ENCODE peak calls at places on chromosomes 1 and 21, in eight cellular contexts. L is T-helper 2 cell; Q is COR-L47; F is activated CD4-positive, alpha-beta T cell treated with anti-CD3 and anti-CD28 coated beads, Interleukin-2, amount 50 U/mL, for 1 hour; X is brain microvascular endothelial cell; V is NCI-H1105 treated with DMSO at 0.1 percent for 48 hours; A is AG04449; D is activated CD4-positive, CD25-positive, alpha-beta regulatory T cell treated with anti-CD3 and anti-CD28 coated beads, Interleukin-2, amount 50 U/mL, for 72 hours. G is an unnamed sample.

GRCh38 chr1:226875641-226876295 is 5.4 kb downstream of the PSEN2 start:
- DNase-seq in L (no peak), Q (no peak), F (no peak), X (peak), V (peak), A (no peak), D (no peak), G (no peak)

GRCh38 chr21:42737969-42738590 is 84.7 kb downstream of the PDE9A start:
- DNase-seq in L (no peak), Q (no peak), F (peak), X (no peak), V (no peak), A (no peak), D (no peak), G (peak)

GRCh38 chr1:12636098-12636950 is 7.6 kb upstream of the AADACL4 start:
- DNase-seq in L (no peak), Q (no peak), F (no peak), X (peak), V (no peak), A (no peak), D (no peak), G (no peak)

GRCh38 chr1:177838910-177839309 is 130.9 kb downstream of the SEC16B start:
- DNase-seq in L (no peak), Q (no peak), F (no peak), X (no peak), V (no peak), A (no peak), D (no peak), G (no peak)

GRCh38 chr1:107486365-107486764 is 345.5 kb downstream of the NTNG1 start:
- DNase-seq in L (no peak), Q (peak), F (no peak), X (no peak), V (no peak), A (no peak), D (no peak), G (no peak)

GRCh38 chr1:178625695-178626094 is 99.3 kb upstream of the RALGPS2 start:
- DNase-seq in L (no peak), Q (no peak), F (no peak), X (no peak), V (no peak), A (no peak), D (no peak), G (no peak)

GRCh38 chr1:28447674-28448073 is 58.2 kb upstream of the RCC1 start:
- DNase-seq in L (no peak), Q (no peak), F (no peak), X (no peak), V (no peak), A (no peak), D (no peak), G (no peak)

GRCh38 chr1:173570370-173571030 is 32.4 kb downstream of the SLC9C2 start:
- DNase-seq in L (no peak), Q (no peak), F (no peak), X (no peak), V (no peak), A (no peak), D (no peak), G (no peak)

GRCh38 chr1:89701746-89702241 is 68.9 kb downstream of the LRRC8C start:
- DNase-seq in L (no peak), Q (no peak), F (peak), X (no peak), V (peak), A (no peak), D (no peak), G (no peak)

GRCh38 chr1:151822404-151822803 is 9.2 kb downstream of the RORC start:
- DNase-seq in L (no peak), Q (no peak), F (no peak), X (no peak), V (no peak), A (no peak), D (no peak), G (no peak)

GRCh38 chr1:201283836-201284553 is 689 bp downstream of the PKP1 start:
- DNase-seq in L (no peak), Q (no peak), F (no peak), X (no peak), V (no peak), A (no peak), D (no peak), G (no peak)

GRCh38 chr1:228882785-228883450 is 147.6 kb downstream of the RHOU start:
- DNase-seq in L (no peak), Q (no peak), F (no peak), X (no peak), V (no peak), A (no peak), D (no peak), G (no peak)

GRCh38 chr1:160089883-160090282 is 8.5 kb downstream of the IGSF8 start:
- DNase-seq in L (no peak), Q (no peak), F (no peak), X (no peak), V (no peak), A (no peak), D (no peak), G (no peak)

GRCh38 chr1:226308166-226308722 is 720 bp downstream of the LIN9 start:
- DNase-seq in L (no peak), Q (peak), F (no peak), X (no peak), V (peak), A (no peak), D (no peak), G (peak)

GRCh38 chr1:225519166-225519863 is 91.5 kb upstream of the LBR start:
- DNase-seq in L (no peak), Q (no peak), F (no peak), X (no peak), V (no peak), A (no peak), D (no peak), G (no peak)

GRCh38 chr1:217088521-217089221 is 365.4 kb upstream of the ESRRG start:
- DNase-seq in L (no peak), Q (no peak), F (no peak), X (no peak), V (no peak), A (no peak), D (no peak), G (no peak)

GRCh38 chr1:212566522-212567479 is 41.8 kb upstream of the ATF3 start:
- DNase-seq in L (no peak), Q (peak), F (peak), X (no peak), V (peak), A (no peak), D (peak), G (no peak)

GRCh38 chr1:71787699-71788098 is 494.6 kb downstream of the NEGR1 start:
- DNase-seq in L (no peak), Q (no peak), F (no peak), X (no peak), V (no peak), A (no peak), D (no peak), G (no peak)

GRCh38 chr21:37435120-37435519 is 68.5 kb downstream of the DYRK1A start:
- DNase-seq in L (no peak), Q (peak), F (peak), X (peak), V (peak), A (peak), D (no peak), G (no peak)

GRCh38 chr21:32131960-32132359 is 146.9 kb downstream of the MIS18A start:
- DNase-seq in L (no peak), Q (no peak), F (no peak), X (peak), V (no peak), A (no peak), D (no peak), G (no peak)

GRCh38 chr1:64136749-64137568 is 66.5 kb upstream of the UBE2U start:
- DNase-seq in L (peak), Q (peak), F (peak), X (peak), V (peak), A (peak), D (peak), G (peak)

GRCh38 chr21:29585462-29585861 is 286.7 kb downstream of the BACH1 start:
- DNase-seq in L (no peak), Q (no peak), F (no peak), X (no peak), V (no peak), A (no peak), D (no peak), G (no peak)

GRCh38 chr21:36966846-36967657 is 583 bp upstream of the HLCS start:
- DNase-seq in L (no peak), Q (no peak), F (no peak), X (peak), V (peak), A (no peak), D (no peak), G (no peak)

GRCh38 chr1:38151399-38151798 is 104.8 kb upstream of the POU3F1 start:
- DNase-seq in L (no peak), Q (no peak), F (no peak), X (no peak), V (peak), A (no peak), D (no peak), G (no peak)

GRCh38 chr21:18244721-18245486 is at the start of gene CHODL:
- DNase-seq in L (no peak), Q (no peak), F (no peak), X (no peak), V (no peak), A (no peak), D (no peak), G (no peak)

GRCh38 chr1:110089561-110090275 is 19.2 kb upstream of the ALX3 start:
- DNase-seq in L (no peak), Q (no peak), F (no peak), X (no peak), V (no peak), A (no peak), D (no peak), G (no peak)

GRCh38 chr1:64183985-64184440 is 19.4 kb upstream of the UBE2U start:
- DNase-seq in L (no peak), Q (no peak), F (no peak), X (no peak), V (no peak), A (no peak), D (no peak), G (no peak)

GRCh38 chr1:20409971-20410370 is 76.0 kb downstream of the CAMK2N1 start:
- DNase-seq in L (no peak), Q (no peak), F (no peak), X (no peak), V (no peak), A (no peak), D (no peak), G (no peak)

GRCh38 chr1:206112600-206113301 is 4.4 kb downstream of the AVPR1B start:
- DNase-seq in L (no peak), Q (peak), F (no peak), X (no peak), V (no peak), A (no peak), D (no peak), G (no peak)

G was measured in right lobe of liver.